ENCODE peak calls at places on chromosome 17, in four cellular contexts. One of them, this sample, is unnamed.

GRCh38 chr17:55175788-55176425 is 88.9 kb upstream of the HLF start:
- DNase-seq in GM12878: no peak
- DNase-seq in IMR-90: no peak
- DNase-seq in H1: no peak
- DNase-seq in this sample: no peak

GRCh38 chr17:77422104-77422782 is 281.5 kb downstream of the SEC14L1 start:
- DNase-seq in GM12878: no peak
- DNase-seq in IMR-90: no peak
- DNase-seq in H1: no peak
- DNase-seq in this sample: no peak

GRCh38 chr17:21252875-21253645 is at the start of gene NATD1:
- DNase-seq in GM12878: no peak
- DNase-seq in IMR-90: peak
- DNase-seq in H1: peak
- DNase-seq in this sample: peak

GRCh38 chr17:40556884-40557414 is 8.3 kb downstream of the CCR7 start:
- DNase-seq in GM12878: no peak
- DNase-seq in IMR-90: no peak
- DNase-seq in H1: no peak
- DNase-seq in this sample: no peak

GRCh38 chr17:35160354-35161201 is 13.0 kb downstream of the UNC45B start:
- DNase-seq in GM12878: no peak
- DNase-seq in IMR-90: no peak
- DNase-seq in H1: no peak
- DNase-seq in this sample: no peak

GRCh38 chr17:41687828-41688640 is 651 bp upstream of the EIF1 start:
- DNase-seq in GM12878: no peak
- DNase-seq in IMR-90: peak
- DNase-seq in H1: peak
- DNase-seq in this sample: peak

GRCh38 chr17:51097708-51098446 is 22.8 kb downstream of the SPAG9 start:
- DNase-seq in GM12878: no peak
- DNase-seq in IMR-90: no peak
- DNase-seq in H1: no peak
- DNase-seq in this sample: no peak

GRCh38 chr17:74332017-74332650 is 6.1 kb downstream of the KIF19 start:
- DNase-seq in GM12878: no peak
- DNase-seq in IMR-90: no peak
- DNase-seq in H1: no peak
- DNase-seq in this sample: no peak

GRCh38 chr17:77748436-77748835 is 210.1 kb upstream of the TNRC6C start:
- DNase-seq in GM12878: no peak
- DNase-seq in IMR-90: no peak
- DNase-seq in H1: no peak
- DNase-seq in this sample: no peak

GRCh38 chr17:82848022-82848592 is 8.3 kb upstream of the ZNF750 start:
- DNase-seq in GM12878: no peak
- DNase-seq in IMR-90: peak
- DNase-seq in H1: no peak
- DNase-seq in this sample: no peak

GRCh38 chr17:50151937-50152547 is 1.6 kb upstream of the PPP1R9B start:
- DNase-seq in GM12878: no peak
- DNase-seq in IMR-90: peak
- DNase-seq in H1: peak
- DNase-seq in this sample: peak

GRCh38 chr17:79815836-79816371 is 19.0 kb upstream of the CBX8 start:
- DNase-seq in GM12878: no peak
- DNase-seq in IMR-90: no peak
- DNase-seq in H1: peak
- DNase-seq in this sample: no peak

GRCh38 chr17:63132509-63132911 is 166.5 kb downstream of the TANC2 start:
- DNase-seq in GM12878: no peak
- DNase-seq in IMR-90: no peak
- DNase-seq in H1: no peak
- DNase-seq in this sample: no peak

GRCh38 chr17:34382586-34383224 is 19.7 kb upstream of the CCL1 start:
- DNase-seq in GM12878: peak
- DNase-seq in IMR-90: no peak
- DNase-seq in H1: no peak
- DNase-seq in this sample: no peak

GRCh38 chr17:50584116-50584515 is 23.6 kb downstream of the CACNA1G start:
- DNase-seq in GM12878: no peak
- DNase-seq in IMR-90: no peak
- DNase-seq in H1: no peak
- DNase-seq in this sample: no peak

GRCh38 chr17:72333570-72333969 is 212.8 kb downstream of the SOX9 start:
- DNase-seq in GM12878: no peak
- DNase-seq in IMR-90: no peak
- DNase-seq in H1: no peak
- DNase-seq in this sample: no peak

GRCh38 chr17:11514565-11514964 is 83.7 kb upstream of the DNAH9 start:
- DNase-seq in GM12878: no peak
- DNase-seq in IMR-90: no peak
- DNase-seq in H1: no peak
- DNase-seq in this sample: no peak

GRCh38 chr17:7215136-7215638 is 4.4 kb downstream of the DLG4 start:
- DNase-seq in GM12878: no peak
- DNase-seq in IMR-90: no peak
- DNase-seq in H1: no peak
- DNase-seq in this sample: no peak

GRCh38 chr17:41009936-41010335 is 1.0 kb upstream of the KRTAP3-1 start:
- DNase-seq in GM12878: no peak
- DNase-seq in IMR-90: no peak
- DNase-seq in H1: no peak
- DNase-seq in this sample: no peak

GRCh38 chr17:35731239-35731931 is at the start of gene RASL10B:
- DNase-seq in GM12878: no peak
- DNase-seq in IMR-90: peak
- DNase-seq in H1: peak
- DNase-seq in this sample: no peak

GRCh38 chr17:47946929-47947397 is 5.6 kb downstream of the PNPO start:
- DNase-seq in GM12878: no peak
- DNase-seq in IMR-90: peak
- DNase-seq in H1: peak
- DNase-seq in this sample: peak

GRCh38 chr17:17837966-17838962 is 1.5 kb upstream of the SREBF1 start:
- DNase-seq in GM12878: no peak
- DNase-seq in IMR-90: peak
- DNase-seq in H1: peak
- DNase-seq in this sample: peak

GRCh38 chr17:47720754-47721533 is 12.1 kb upstream of the TBX21 start:
- DNase-seq in GM12878: no peak
- DNase-seq in IMR-90: no peak
- DNase-seq in H1: peak
- DNase-seq in this sample: no peak

GRCh38 chr17:17443173-17443572 is 33.6 kb upstream of the MED9 start:
- DNase-seq in GM12878: no peak
- DNase-seq in IMR-90: peak
- DNase-seq in H1: no peak
- DNase-seq in this sample: no peak

GRCh38 chr17:80826955-80827645 is 164.5 kb upstream of the CHMP6 start:
- DNase-seq in GM12878: no peak
- DNase-seq in IMR-90: peak
- DNase-seq in H1: no peak
- DNase-seq in this sample: peak

GRCh38 chr17:75457047-75457654 is 716 bp downstream of the TMEM94 start:
- DNase-seq in GM12878: no peak
- DNase-seq in IMR-90: peak
- DNase-seq in H1: peak
- DNase-seq in this sample: peak
- TF ChIP-seq CEBPB in GM12878: no peak
- TF ChIP-seq CEBPB in IMR-90: no peak
- TF ChIP-seq CEBPB in H1: no peak
- TF ChIP-seq CEBPB in this sample: no peak

GRCh38 chr17:43471801-43472200 is 12.0 kb upstream of the DHX8 start:
- DNase-seq in GM12878: no peak
- DNase-seq in IMR-90: peak
- DNase-seq in H1: no peak
- DNase-seq in this sample: no peak

GRCh38 chr17:43464046-43464445 is 19.7 kb upstream of the DHX8 start:
- DNase-seq in GM12878: no peak
- DNase-seq in IMR-90: no peak
- DNase-seq in H1: no peak
- DNase-seq in this sample: no peak

GRCh38 chr17:43467981-43468541 is 15.7 kb upstream of the DHX8 start:
- DNase-seq in GM12878: no peak
- DNase-seq in IMR-90: peak
- DNase-seq in H1: no peak
- DNase-seq in this sample: no peak

GRCh38 chr17:43465049-43465448 is 18.7 kb upstream of the DHX8 start:
- DNase-seq in GM12878: no peak
- DNase-seq in IMR-90: no peak
- DNase-seq in H1: no peak
- DNase-seq in this sample: no peak

GRCh38 chr17:43468746-43469544 is 14.8 kb upstream of the DHX8 start:
- DNase-seq in GM12878: no peak
- DNase-seq in IMR-90: peak
- DNase-seq in H1: no peak
- DNase-seq in this sample: no peak
- TF ChIP-seq RAD21 in GM12878: no peak
- TF ChIP-seq RAD21 in IMR-90: no peak
- TF ChIP-seq RAD21 in H1: no peak
- TF ChIP-seq RAD21 in this sample: no peak

DNA sequence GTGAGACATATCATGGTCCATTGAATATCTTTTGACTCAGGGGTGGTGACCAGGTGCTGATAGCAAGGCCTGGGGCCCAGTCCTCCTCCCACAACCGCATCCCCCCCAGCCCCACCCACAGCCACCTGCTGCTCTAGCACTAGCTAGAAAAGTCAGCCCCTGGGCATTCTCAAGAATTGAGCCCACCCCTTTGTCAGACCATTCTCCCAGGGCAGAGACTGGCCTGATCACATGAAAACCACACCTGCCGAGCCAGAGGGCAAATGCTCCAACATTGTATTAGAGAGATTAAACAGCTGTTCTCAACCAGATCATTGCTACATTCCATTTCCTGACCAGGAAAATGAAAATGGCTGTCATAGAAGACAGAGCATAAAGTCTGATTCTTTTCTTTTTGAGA is 62.4 kb downstream of the RAB11FIP4 start:
- DNase-seq in GM12878: no peak
- DNase-seq in IMR-90: no peak
- DNase-seq in H1: no peak
- DNase-seq in this sample: no peak
- TF ChIP-seq CEBPB in GM12878: no peak
- TF ChIP-seq CEBPB in IMR-90: no peak
- TF ChIP-seq CEBPB in H1: no peak
- TF ChIP-seq CEBPB in this sample: no peak

DNA sequence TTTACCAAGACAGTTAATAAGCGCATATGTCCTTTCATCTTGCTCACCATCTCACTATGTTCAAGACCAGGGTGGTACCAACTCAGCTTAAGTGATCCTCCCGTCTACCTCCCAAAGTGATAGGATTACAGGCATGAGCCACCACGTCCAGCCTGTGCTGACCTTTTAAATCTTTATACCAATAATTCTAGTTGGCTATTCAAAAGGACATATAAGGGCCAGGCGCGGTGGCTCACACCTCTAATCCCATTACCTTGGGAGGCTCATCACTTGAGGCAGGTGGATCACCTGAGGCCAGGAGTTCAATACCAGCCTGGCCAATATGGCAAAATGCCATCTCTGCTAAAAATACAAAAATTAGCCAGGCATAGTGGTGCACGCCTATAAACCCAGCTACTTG is 2.4 kb downstream of the CEP95 start:
- DNase-seq in GM12878: no peak
- DNase-seq in IMR-90: no peak
- DNase-seq in H1: no peak
- DNase-seq in this sample: no peak
- TF ChIP-seq RAD21 in GM12878: no peak
- TF ChIP-seq RAD21 in IMR-90: no peak
- TF ChIP-seq RAD21 in H1: no peak
- TF ChIP-seq RAD21 in this sample: no peak

DNA sequence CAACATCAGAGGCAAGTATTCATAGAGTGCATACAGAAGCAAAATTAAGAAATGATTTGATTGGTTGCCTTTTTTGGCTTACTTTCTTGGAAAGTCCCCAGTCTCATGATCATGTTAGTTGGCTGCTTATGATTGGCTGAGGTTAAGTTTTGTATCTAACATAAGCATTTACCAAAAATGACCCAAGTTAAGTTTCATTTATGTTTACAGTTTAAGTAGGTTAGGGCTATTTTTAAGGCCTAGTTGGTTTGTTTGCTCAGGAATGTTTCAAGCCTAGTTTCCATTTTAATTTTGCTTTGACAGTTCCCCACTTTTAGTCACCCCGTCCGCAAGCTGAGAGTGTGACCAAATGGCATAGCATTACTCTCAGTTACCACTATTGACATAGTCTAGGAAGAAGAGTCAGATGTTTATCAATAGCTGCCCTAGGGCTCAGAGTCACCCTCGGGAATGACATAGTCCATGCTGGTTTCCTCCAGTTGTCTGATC is 36.3 kb downstream of the DGKE start:
- DNase-seq in GM12878: peak
- DNase-seq in IMR-90: peak
- DNase-seq in H1: no peak
- DNase-seq in this sample: no peak
- TF ChIP-seq CEBPB in GM12878: no peak
- TF ChIP-seq CEBPB in IMR-90: no peak
- TF ChIP-seq CEBPB in H1: no peak
- TF ChIP-seq CEBPB in this sample: no peak

GRCh38 chr17:9931144-9931543 is 26.1 kb upstream of the RCVRN start:
- DNase-seq in GM12878: no peak
- DNase-seq in IMR-90: no peak
- DNase-seq in H1: no peak
- DNase-seq in this sample: no peak
- TF ChIP-seq RAD21 in GM12878: no peak
- TF ChIP-seq RAD21 in IMR-90: no peak
- TF ChIP-seq RAD21 in H1: no peak
- TF ChIP-seq RAD21 in this sample: no peak

DNA sequence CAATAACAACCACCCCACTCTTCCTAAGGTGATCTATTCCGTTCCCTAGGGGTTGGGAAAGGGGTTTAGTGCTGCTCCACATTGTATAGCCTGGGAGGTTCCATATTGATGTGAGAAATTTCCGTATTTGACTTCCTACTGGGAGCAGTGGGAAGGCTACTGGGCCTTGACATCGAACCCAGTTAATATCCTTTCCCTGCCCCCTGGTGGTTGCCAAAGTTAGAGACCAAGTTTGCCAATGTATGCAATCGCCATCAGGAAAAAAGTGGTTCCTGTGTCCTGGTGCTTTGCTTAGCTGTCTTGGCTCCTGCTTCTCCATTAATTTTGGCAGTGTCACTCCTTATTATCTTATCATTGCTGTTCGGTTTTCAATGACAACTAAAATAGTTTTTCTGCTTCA is 914.9 kb downstream of the KCNJ2 start:
- DNase-seq in GM12878: no peak
- DNase-seq in IMR-90: peak
- DNase-seq in H1: peak
- DNase-seq in this sample: peak
- TF ChIP-seq CEBPB in GM12878: no peak
- TF ChIP-seq CEBPB in IMR-90: no peak
- TF ChIP-seq CEBPB in H1: no peak
- TF ChIP-seq CEBPB in this sample: no peak

DNA sequence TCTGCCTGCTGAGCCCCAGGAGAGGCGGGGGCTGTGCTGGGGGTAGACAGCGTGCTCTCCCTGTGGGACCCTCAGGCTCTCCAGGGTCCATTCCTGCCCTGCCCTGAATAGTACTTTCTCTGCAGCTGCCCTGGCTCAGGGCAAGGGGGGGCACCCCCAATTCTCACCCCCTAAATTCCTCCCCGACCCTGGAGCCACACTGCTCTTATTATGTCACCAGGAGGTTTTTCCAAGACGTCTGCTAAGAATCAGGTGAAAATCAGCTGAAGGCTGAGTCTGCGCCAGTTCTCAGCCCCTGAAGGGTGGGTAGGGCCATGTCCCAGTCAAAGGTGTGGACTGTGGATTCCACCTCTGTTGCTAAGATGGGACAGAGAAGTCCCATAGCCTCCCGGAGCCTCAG is 49.9 kb upstream of the MAP3K14 start:
- DNase-seq in GM12878: no peak
- DNase-seq in IMR-90: no peak
- DNase-seq in H1: no peak
- DNase-seq in this sample: no peak
- TF ChIP-seq RAD21 in GM12878: no peak
- TF ChIP-seq RAD21 in IMR-90: no peak
- TF ChIP-seq RAD21 in H1: no peak
- TF ChIP-seq RAD21 in this sample: no peak

This sample was measured in A549.